ENCODE peak calls at places on chromosomes 3 and 15, in eight cellular contexts. F is AG10803; D is activated CD4-positive, alpha-beta T cell treated with anti-CD3 and anti-CD28 coated beads, Interleukin-2, amount 50 U/mL, for 1 hour; G is Right ventricle myocardium superior; S is AG09309; A is A673; I is activated T-cell treated with anti-CD3 and anti-CD28 coated beads for 24 hours; J is NCI-H460. K is an unnamed sample.

GRCh38 chr3:25597535-25598101 is 67.1 kb downstream of the TOP2B start:
- DNase-seq in F (no peak), A (no peak), J (no peak), D (no peak), S (no peak), I (no peak), G (no peak), K (no peak)

GRCh38 chr3:57228734-57229505 is 1.4 kb downstream of the APPL1 start:
- DNase-seq in I (no peak), D (no peak), F (peak), G (no peak), S (peak), A (peak), J (no peak), K (no peak)

GRCh38 chr3:130699765-130700164 is 46.9 kb downstream of the PIK3R4 start:
- DNase-seq in S (no peak), J (peak), G (no peak), F (peak), I (no peak), A (peak), D (no peak), K (no peak)

GRCh38 chr3:195106418-195106906 is 164.5 kb downstream of the XXYLT1 start:
- DNase-seq in F (peak), D (peak), A (peak), S (no peak), G (peak), I (peak), J (peak), K (peak)

GRCh38 chr3:43704697-43705096 is 14.0 kb downstream of the ABHD5 start:
- DNase-seq in D (no peak), J (no peak), S (no peak), G (no peak), I (no peak), F (no peak), A (no peak), K (no peak)

GRCh38 chr15:93830221-93830765 is 401.1 kb upstream of the MCTP2 start:
- DNase-seq in S (no peak), A (no peak), I (no peak), D (no peak), G (no peak), F (no peak), J (no peak), K (no peak)

GRCh38 chr3:120457827-120458226 is 7.0 kb upstream of the FSTL1 start:
- DNase-seq in A (no peak), G (no peak), D (no peak), I (no peak), F (no peak), J (no peak), S (no peak), K (no peak)

GRCh38 chr15:75001310-75001709 is 5.9 kb downstream of the SCAMP5 start:
- DNase-seq in D (no peak), S (no peak), G (no peak), I (no peak), J (no peak), F (no peak), A (no peak), K (no peak)

GRCh38 chr3:82157952-82158351 is 396.5 kb upstream of the GBE1 start:
- DNase-seq in A (no peak), G (no peak), D (no peak), J (no peak), F (peak), S (no peak), I (no peak), K (no peak)

GRCh38 chr3:126367316-126367805 is 10.2 kb upstream of the KLF15 start:
- DNase-seq in J (no peak), D (no peak), G (peak), S (no peak), F (no peak), A (no peak), I (no peak), K (no peak)

GRCh38 chr3:108472011-108472591 is 38.3 kb downstream of the MYH15 start:
- DNase-seq in A (peak), I (no peak), F (peak), G (no peak), S (peak), J (peak), D (no peak), K (no peak)

K was measured in thoracic aorta.